ENCODE peak calls at places on chromosomes 12 and 14, in four cellular contexts. D is nephron progenitor cell, Z is SK-N-SH, V is PC-3. H is an unnamed sample.

GRCh38 chr14:67487332-67487731 is 1.2 kb downstream of the TMEM229B start:
- DNase-seq in V (no peak), D (no peak), Z (no peak), H (no peak)

GRCh38 chr12:115109863-115110262 is 425.9 kb upstream of the TBX3 start:
- DNase-seq in V (peak; percentile 28), Z (no peak), D (no peak), H (no peak)

GRCh38 chr12:58931518-58931917 is 11.2 kb upstream of the LRIG3 start:
- DNase-seq in D (no peak), V (no peak), Z (no peak), H (no peak)

GRCh38 chr12:79775355-79776073 is 84.8 kb upstream of the PAWR start:
- DNase-seq in D (no peak), V (no peak), Z (no peak), H (no peak)

GRCh38 chr12:77079631-77080030 is 14.3 kb upstream of the E2F7 start:
- DNase-seq in V (no peak), D (no peak), Z (no peak), H (no peak)

GRCh38 chr14:96256420-96256819 is 410 bp downstream of the BDKRB1 start:
- DNase-seq in Z (no peak), D (no peak), V (no peak), H (peak; percentile 39)

GRCh38 chr12:75812341-75813018 is 219.1 kb downstream of the PHLDA1 start:
- DNase-seq in Z (peak; percentile 41), D (no peak), V (no peak), H (peak; percentile 78)

GRCh38 chr14:69354383-69355154 is 43.5 kb downstream of the ERH start:
- DNase-seq in D (no peak), V (no peak), Z (no peak), H (no peak)

GRCh38 chr14:51304956-51305355 is 64.9 kb downstream of the TMX1 start:
- DNase-seq in D (no peak), Z (no peak), V (peak; percentile 95), H (peak; percentile 52)

GRCh38 chr12:46553266-46553665 is 180.7 kb upstream of the SLC38A2 start:
- DNase-seq in V (peak; percentile 86), D (no peak), Z (no peak), H (no peak)

GRCh38 chr12:1634590-1635191 is 5.7 kb downstream of the WNT5B start:
- DNase-seq in Z (peak; percentile 83), V (peak; percentile 78), D (peak; percentile 78), H (no peak)

GRCh38 chr12:3222935-3223334 is 145.8 kb downstream of the TSPAN9 start:
- DNase-seq in D (no peak), V (no peak), Z (no peak), H (no peak)

GRCh38 chr12:103503546-103504480 is 8.0 kb upstream of the C12orf42 start:
- DNase-seq in V (no peak), D (peak; percentile 46), Z (peak; percentile 54), H (no peak)

GRCh38 chr14:38291681-38292459 is 36.0 kb upstream of the CLEC14A start:
- DNase-seq in D (no peak), V (peak; percentile 13), Z (no peak), H (no peak)

GRCh38 chr12:62744551-62744950 is 190.4 kb downstream of the PPM1H start:
- DNase-seq in V (no peak), D (no peak), Z (no peak), H (no peak)

GRCh38 chr14:104138098-104138890 is at the start of gene KIF26A:
- DNase-seq in V (peak; percentile 25), Z (peak; percentile 96), D (peak; percentile 81), H (no peak)

GRCh38 chr12:42172811-42173210 is 28.1 kb upstream of the GXYLT1 start:
- DNase-seq in V (no peak), D (no peak), Z (no peak), H (no peak)

GRCh38 chr14:103737432-103738045 is 21.9 kb downstream of the ZFYVE21 start:
- DNase-seq in V (no peak), D (no peak), Z (no peak), H (no peak)

GRCh38 chr12:56751712-56752598 is at the start of gene PRIM1:
- DNase-seq in V (peak; percentile 90), Z (peak; percentile 96), D (peak; percentile 92), H (peak; percentile 39)

GRCh38 chr14:72128629-72129028 is 196.4 kb downstream of the RGS6 start:
- DNase-seq in V (peak; percentile 13), D (no peak), Z (no peak), H (no peak)

GRCh38 chr12:71038960-71039359 is 118.4 kb upstream of the PTPRR start:
- DNase-seq in V (no peak), Z (no peak), D (no peak), H (no peak)

GRCh38 chr14:57189070-57189469 is 79.6 kb downstream of the EXOC5 start:
- DNase-seq in D (no peak), V (peak; percentile 67), Z (peak; percentile 48), H (no peak)
- TF ChIP-seq CTCF in D (no peak), V (peak; percentile 77), Z (peak; percentile 49), H (peak; percentile 26)

DNA sequence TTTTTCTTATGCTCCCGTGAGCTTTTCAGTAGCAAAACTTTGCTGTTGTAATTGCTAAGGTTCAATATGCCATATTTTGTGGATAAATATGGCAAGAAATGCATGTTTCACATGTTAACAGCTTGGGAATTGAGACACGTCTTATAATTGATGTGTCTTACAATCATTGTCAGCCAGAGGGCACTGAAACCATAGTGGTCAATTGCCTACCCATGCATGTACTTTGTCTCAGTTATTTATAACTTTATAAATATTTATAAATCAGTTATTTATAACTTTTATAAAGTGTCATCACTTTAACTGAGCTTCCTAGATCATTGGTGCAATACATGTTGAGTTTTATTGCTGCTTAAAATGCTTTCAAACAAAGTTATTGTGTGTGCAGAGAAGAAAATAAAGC is 82.0 kb downstream of the CATSPERB start:
- DNase-seq in D (no peak), Z (peak; percentile 11), V (peak; percentile 64), H (peak; percentile 20)
- TF ChIP-seq CTCF in D (no peak), Z (peak; percentile 50), V (peak; percentile 59), H (peak; percentile 54)

DNA sequence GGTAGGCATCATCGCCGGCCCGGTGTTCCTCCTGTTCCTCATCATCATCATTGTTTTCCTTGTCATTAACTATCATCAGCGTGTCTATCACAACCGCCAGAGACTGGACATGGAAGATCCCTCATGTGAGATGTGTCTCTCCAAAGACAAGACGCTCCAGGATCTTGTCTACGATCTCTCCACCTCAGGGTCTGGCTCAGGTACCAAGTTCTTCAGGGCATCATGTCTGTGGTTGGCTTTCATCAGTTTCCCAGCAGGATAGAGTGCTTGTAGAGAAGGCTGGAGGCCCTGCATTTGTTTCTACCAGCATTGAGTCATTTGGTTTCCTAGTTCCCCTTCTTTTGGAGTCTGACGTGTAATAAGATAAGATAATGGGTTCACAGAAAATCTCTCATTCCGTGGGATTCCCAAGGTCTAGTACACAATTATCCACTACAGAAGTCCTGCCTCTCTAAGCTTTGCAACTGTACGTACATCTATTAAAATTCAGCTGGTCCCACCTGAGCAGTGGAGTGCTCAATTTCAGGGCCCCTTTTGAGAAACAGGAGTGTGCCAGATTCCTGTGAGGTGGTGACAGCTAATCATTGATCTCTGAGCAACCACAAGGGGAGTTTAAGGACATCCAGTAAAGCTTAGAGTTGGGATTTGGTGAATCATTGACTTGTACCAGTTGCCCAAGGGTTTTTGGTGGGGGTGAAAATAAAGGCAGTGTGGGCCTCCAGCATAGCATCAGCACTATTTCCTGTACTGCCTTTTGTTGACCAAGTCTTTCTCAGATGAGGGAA is 25.1 kb downstream of the ACVR1B start:
- DNase-seq in Z (no peak), V (no peak), D (no peak), H (no peak)
- TF ChIP-seq CTCF in Z (no peak), V (no peak), D (no peak), H (no peak)

GRCh38 chr12:97943359-97943758 is 480.8 kb downstream of the RMST start:
- DNase-seq in D (no peak), Z (no peak), V (peak; percentile 13), H (no peak)
- TF ChIP-seq CTCF in D (no peak), Z (peak; percentile 22), V (peak; percentile 33), H (no peak)

DNA sequence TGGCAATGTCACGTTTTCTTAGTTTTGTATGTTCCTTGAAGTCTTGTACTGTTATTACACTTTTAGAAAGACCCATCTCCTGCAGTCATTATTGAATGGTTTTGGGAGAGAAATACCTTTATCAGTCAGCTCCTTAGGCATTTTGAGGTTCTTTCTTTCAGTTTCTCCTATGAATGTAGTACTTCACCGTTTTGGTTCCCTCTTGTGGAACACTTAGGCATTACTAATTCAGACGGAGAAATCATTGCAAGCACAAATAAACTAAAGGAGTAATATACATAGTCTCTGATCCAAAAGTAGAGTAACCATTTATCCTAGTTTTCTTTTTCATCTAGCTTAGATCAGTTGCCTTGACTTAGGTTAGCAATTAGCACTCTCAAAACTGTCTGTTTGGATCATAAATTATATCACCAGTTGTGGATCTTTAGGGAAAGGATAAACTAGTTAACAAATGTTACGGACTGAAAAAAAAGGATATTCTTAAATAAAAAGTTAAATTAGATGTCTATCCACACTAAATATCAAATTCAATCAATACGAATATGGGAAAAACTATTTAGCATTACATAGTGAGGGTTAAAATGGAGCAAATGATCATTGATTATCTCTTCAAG is 1538.3 kb upstream of the SEL1L start:
- DNase-seq in V (peak; percentile 50), D (no peak), Z (no peak), H (no peak)
- TF ChIP-seq CTCF in V (peak; percentile 47), D (peak; percentile 57), Z (peak; percentile 60), H (peak; percentile 13)

DNA sequence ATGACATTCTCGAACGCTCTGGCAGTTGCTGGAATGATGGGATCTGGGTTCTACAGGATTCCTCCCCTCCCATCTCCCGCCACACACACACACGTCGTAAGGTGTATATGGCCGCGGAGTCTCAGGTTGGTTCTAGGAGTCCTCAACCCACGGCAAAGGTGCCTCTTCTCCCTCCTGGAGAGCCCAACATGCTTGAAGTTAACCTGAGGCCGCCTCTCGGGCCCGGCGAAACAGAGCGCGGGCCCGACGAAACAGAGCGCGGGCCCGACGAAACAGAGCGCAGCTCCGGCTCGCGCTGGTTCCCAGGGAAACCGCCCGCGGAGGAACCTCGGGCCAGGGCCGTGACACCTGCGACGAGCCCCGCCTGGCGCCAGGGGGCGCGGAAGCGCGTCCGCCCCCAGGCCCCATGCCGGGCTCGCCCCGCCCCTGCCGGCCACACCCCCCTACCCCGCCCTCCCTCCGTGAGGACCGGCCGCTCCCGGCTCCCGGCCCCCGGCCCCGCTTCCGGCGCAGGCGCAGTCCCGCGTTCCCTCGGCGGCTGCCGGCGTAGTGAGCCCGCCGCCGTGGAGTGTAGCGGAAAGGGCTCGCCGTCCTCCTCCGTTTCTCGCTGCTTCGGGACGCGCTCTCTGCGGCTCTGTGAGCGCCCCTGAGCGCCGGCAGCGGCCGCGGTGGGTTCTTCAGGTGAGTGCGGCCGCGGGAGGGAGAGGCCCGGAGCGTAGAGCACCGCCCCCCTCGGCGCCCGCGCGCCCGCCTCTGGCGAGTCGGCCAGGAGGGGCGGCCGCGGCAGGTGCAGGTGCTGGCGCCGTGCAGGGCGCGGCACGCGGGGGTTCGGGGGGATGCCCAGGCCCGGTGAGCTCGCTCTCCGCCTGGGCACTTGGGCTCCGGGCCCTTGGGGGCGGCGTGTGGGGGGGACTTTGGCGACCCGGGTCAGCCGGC is at the start of gene RAB3IP:
- DNase-seq in D (peak; percentile 98), Z (peak; percentile 99), V (peak; percentile 91), H (peak; percentile 16)
- TF ChIP-seq CTCF in D (peak; percentile 59), Z (peak; percentile 51), V (peak; percentile 49), H (peak; percentile 34)

DNA sequence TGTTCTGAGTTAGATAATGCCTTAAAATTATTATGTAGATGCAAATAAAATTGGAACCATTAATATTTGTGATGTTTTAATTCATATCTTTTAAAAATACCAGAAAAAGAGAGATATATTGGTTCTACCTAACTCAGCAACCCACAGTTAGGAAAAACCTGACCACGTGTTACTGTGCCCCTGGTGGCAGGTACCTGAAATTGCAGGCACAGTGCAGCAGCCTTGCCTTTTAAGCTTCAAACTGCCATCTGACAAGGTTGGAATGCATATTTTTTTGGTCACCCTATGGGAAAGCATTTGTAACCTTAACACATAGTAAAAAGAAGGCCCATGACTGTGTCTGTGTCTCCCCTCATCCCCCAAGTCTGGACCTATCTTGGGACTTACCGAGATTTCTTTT is 109.4 kb upstream of the NOS1 start:
- DNase-seq in Z (no peak), V (peak; percentile 46), D (no peak), H (no peak)
- TF ChIP-seq CTCF in Z (peak; percentile 43), V (peak; percentile 79), D (peak; percentile 47), H (peak; percentile 12)

H was measured in AG09319.